ENCODE peak calls at places on chromosomes 6 and 20, in four cellular contexts. E is hepatocyte, C is HCT116, V is MM.1S. S is an unnamed sample.
A peak's percentile ranks its signal among the peaks of the same experiment; 100 is the strongest.

GRCh38 chr6:154197176-154197850 is 158.3 kb downstream of the OPRM1 start:
- DNase-seq in E (no peak), V (no peak), C (no peak), S (no peak)

GRCh38 chr20:4813839-4814695 is 92.4 kb downstream of the PRND start:
- DNase-seq in E (no peak), C (no peak), V (peak; percentile 27), S (no peak)

GRCh38 chr6:140052757-140053729 is 678.6 kb upstream of the CITED2 start:
- DNase-seq in V (no peak), E (peak; percentile 30), C (no peak), S (peak; percentile 41)

GRCh38 chr20:33279261-33279910 is 3.6 kb upstream of the BPIFB1 start:
- DNase-seq in E (no peak), V (no peak), C (no peak), S (no peak)

GRCh38 chr6:139743629-139744028 is 369.2 kb upstream of the CITED2 start:
- DNase-seq in V (no peak), E (peak; percentile 54), C (peak; percentile 10), S (no peak)

GRCh38 chr6:7770601-7771000 is 44.7 kb downstream of the BMP6 start:
- DNase-seq in V (no peak), C (no peak), E (no peak), S (no peak)

GRCh38 chr6:80522556-80522955 is 416.1 kb downstream of the BCKDHB start:
- DNase-seq in E (no peak), V (no peak), C (no peak), S (no peak)

GRCh38 chr6:154157082-154157481 is 118.0 kb downstream of the OPRM1 start:
- DNase-seq in C (no peak), V (peak; percentile 57), E (no peak), S (no peak)

GRCh38 chr20:34390769-34391447 is 27.8 kb downstream of the ITCH start:
- DNase-seq in C (peak; percentile 85), V (peak; percentile 38), E (peak; percentile 63), S (no peak)
- TF ChIP-seq EZH2phosphoT487 in C (no peak), V (no peak), E (no peak), S (no peak)

GRCh38 chr6:156826290-156826955 is 49.2 kb downstream of the ARID1B start:
- DNase-seq in V (no peak), C (no peak), E (no peak), S (no peak)
- H3K4me2 ChIP-seq in V (no peak overlapping the region), C (peak overlapping the region; percentile 77), E (no peak overlapping the region), S (no peak overlapping the region)

GRCh38 chr6:109623288-109623687 is 67.7 kb downstream of the AK9 start:
- DNase-seq in C (no peak), V (no peak), E (no peak), S (no peak)
- TF ChIP-seq EZH2phosphoT487 in C (no peak), V (no peak), E (no peak), S (no peak)

DNA sequence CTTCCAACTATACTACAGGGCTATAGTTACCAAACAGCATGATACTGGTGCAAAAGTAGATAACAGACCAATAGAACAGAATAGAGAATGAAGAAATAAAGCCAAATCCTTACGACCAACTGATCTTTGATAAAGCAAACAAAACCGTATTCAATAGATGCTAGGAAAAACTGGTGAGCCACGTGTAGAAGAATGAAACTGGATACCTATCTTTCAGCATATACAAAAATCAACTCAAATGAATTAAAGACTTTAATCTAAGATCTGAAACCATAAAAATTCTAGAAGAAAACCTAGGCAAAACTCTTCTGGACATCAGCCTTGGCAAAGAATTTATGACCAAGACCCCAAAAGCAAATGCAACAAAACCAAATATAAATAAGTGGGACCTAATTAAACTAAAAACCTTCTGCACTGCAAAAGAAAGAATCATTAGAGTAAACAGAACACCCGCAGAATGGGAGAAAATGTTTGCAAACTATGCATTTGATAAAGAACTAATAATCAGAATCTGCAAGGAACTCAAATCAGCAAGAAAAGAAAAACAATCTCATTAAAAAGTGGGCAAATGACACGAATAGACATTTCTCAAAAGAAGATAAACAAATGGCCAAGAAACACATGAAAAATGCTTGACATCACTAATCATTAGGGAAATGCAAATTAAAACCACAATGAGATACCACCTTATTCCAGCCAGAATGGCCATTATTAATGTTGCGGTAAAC is 109.8 kb downstream of the TAF4 start:
- DNase-seq in V (no peak), C (no peak), E (no peak), S (no peak)
- H3K4me2 ChIP-seq in V (no peak overlapping the region), C (no peak overlapping the region), E (peak overlapping the region; percentile 26), S (no peak overlapping the region)